ENCODE peak calls at places on chromosomes 12 and 14, in seven cellular contexts. M is IMR-90; P is memory B cell; O is tibial nerve; V is MCF 10A; I is OCI-LY7; X is CD4-positive, CD25-positive, alpha-beta regulatory T cell. K is an unnamed sample.

GRCh38 chr14:70648374-70648773 is 6.7 kb downstream of the TTC9 start:
- DNase-seq in M (no peak), P (no peak), O (no peak), V (no peak), I (no peak), X (no peak), K (no peak)

GRCh38 chr12:20946732-20947131 is 136.2 kb downstream of the SLCO1B3 start:
- DNase-seq in M (no peak), P (no peak), O (no peak), V (peak), I (peak), X (peak), K (peak)

GRCh38 chr14:54256156-54256555 is 140.7 kb upstream of the CDKN3 start:
- DNase-seq in M (no peak), P (no peak), O (no peak), V (no peak), I (no peak), X (no peak), K (no peak)

GRCh38 chr12:104294845-104295674 is 8.5 kb upstream of the EID3 start:
- DNase-seq in M (no peak), P (no peak), O (no peak), V (no peak), I (no peak), X (no peak), K (no peak)

GRCh38 chr12:93825501-93825888 is 148.3 kb downstream of the CRADD start:
- DNase-seq in M (no peak), P (no peak), O (no peak), V (no peak), I (no peak), X (no peak), K (no peak)

GRCh38 chr12:117985182-117985581 is 16.4 kb upstream of the KSR2 start:
- DNase-seq in M (no peak), P (no peak), O (no peak), V (peak), I (no peak), X (no peak), K (no peak)

GRCh38 chr12:2259368-2259767 is 206.6 kb downstream of the CACNA1C start:
- DNase-seq in M (no peak), P (no peak), O (no peak), V (no peak), I (peak), X (no peak), K (no peak)

GRCh38 chr14:24297190-24297964 is 2.2 kb downstream of the DHRS1 start:
- DNase-seq in M (peak), P (no peak), O (no peak), V (peak), I (peak), X (peak), K (no peak)

GRCh38 chr12:53456654-53457366 is 4.9 kb downstream of the PCBP2 start:
- DNase-seq in M (no peak), P (no peak), O (no peak), V (no peak), I (no peak), X (no peak), K (peak)

GRCh38 chr12:21662122-21662792 is 4.6 kb upstream of the LDHB start:
- DNase-seq in M (no peak), P (no peak), O (no peak), V (no peak), I (no peak), X (no peak), K (no peak)

GRCh38 chr12:57896139-57896436 is 45.3 kb upstream of the ATP23 start:
- DNase-seq in M (no peak), P (no peak), O (no peak), V (no peak), I (peak), X (no peak), K (no peak)

GRCh38 chr12:70795608-70796007 is 124.9 kb downstream of the PTPRR start:
- DNase-seq in M (no peak), P (no peak), O (no peak), V (no peak), I (no peak), X (no peak), K (no peak)

GRCh38 chr12:111788178-111788654 is 21.5 kb downstream of the ALDH2 start:
- DNase-seq in M (peak), P (no peak), O (no peak), V (peak), I (peak), X (no peak), K (no peak)

GRCh38 chr14:32211068-32211404 is 8.0 kb upstream of the RNU6-8 start:
- DNase-seq in M (no peak), P (no peak), O (no peak), V (no peak), I (no peak), X (no peak), K (no peak)

GRCh38 chr12:22321620-22322019 is 12.9 kb downstream of the ST8SIA1 start:
- DNase-seq in M (no peak), P (no peak), O (no peak), V (no peak), I (no peak), X (peak), K (no peak)

K was measured in MM.1S.